ENCODE peak calls at places on chromosomes 13 and 19, in six cellular contexts. A is AG04450; N is activated CD4-positive, alpha-beta T cell treated with anti-CD3 and anti-CD28 coated beads, Interleukin-2, amount 50 U/mL, for 24 hours; B is CD4-positive, alpha-beta T cell; W is nephron progenitor cell; M is effector memory CD4-positive, alpha-beta T cell. F is an unnamed sample.

GRCh38 chr13:99103536-99103935 is 97.1 kb upstream of the UBAC2 start:
- DNase-seq in A (no peak), N (no peak), B (no peak), W (no peak), M (no peak), F (no peak)

GRCh38 chr13:106467406-106468122 is 67.9 kb downstream of the EFNB2 start:
- DNase-seq in A (no peak), N (no peak), B (no peak), W (peak), M (no peak), F (no peak)

GRCh38 chr19:13794388-13794751 is 873 bp upstream of the ZSWIM4 start:
- DNase-seq in A (peak), N (no peak), B (no peak), W (no peak), M (no peak), F (peak)

GRCh38 chr19:57812201-57812600 is 2.5 kb downstream of the ZNF552 start:
- DNase-seq in A (no peak), N (no peak), B (no peak), W (no peak), M (no peak), F (no peak)

GRCh38 chr13:75341025-75341424 is 140.9 kb downstream of the TBC1D4 start:
- DNase-seq in A (no peak), N (no peak), B (no peak), W (no peak), M (no peak), F (no peak)

GRCh38 chr13:60261432-60262351 is 98.0 kb upstream of the DIAPH3 start:
- DNase-seq in A (no peak), N (no peak), B (no peak), W (no peak), M (no peak), F (no peak)

GRCh38 chr19:401836-402535 is 7.0 kb downstream of the C2CD4C start:
- DNase-seq in A (no peak), N (no peak), B (no peak), W (no peak), M (no peak), F (no peak)

GRCh38 chr19:52942371-52943133 is 19.3 kb upstream of the ZNF888 start:
- DNase-seq in A (peak), N (peak), B (peak), W (peak), M (peak), F (peak)

GRCh38 chr19:16224266-16225045 is 26.7 kb downstream of the AP1M1 start:
- DNase-seq in A (no peak), N (no peak), B (no peak), W (no peak), M (no peak), F (no peak)

GRCh38 chr13:40981361-40981760 is 37.8 kb downstream of the ELF1 start:
- DNase-seq in A (no peak), N (no peak), B (no peak), W (no peak), M (no peak), F (no peak)

GRCh38 chr13:19587635-19588300 is 26.4 kb upstream of the TPTE2 start:
- DNase-seq in A (no peak), N (no peak), B (peak), W (no peak), M (no peak), F (no peak)

GRCh38 chr13:57030671-57031070 is 110.0 kb upstream of the PRR20A start:
- DNase-seq in A (no peak), N (no peak), B (no peak), W (no peak), M (no peak), F (no peak)

GRCh38 chr13:99351772-99352171 is 44.6 kb upstream of the GPR183 start:
- DNase-seq in A (no peak), N (no peak), B (peak), W (no peak), M (no peak), F (no peak)

GRCh38 chr19:11377756-11378155 is 3.3 kb downstream of the SWSAP1 start:
- DNase-seq in A (no peak), N (no peak), B (no peak), W (no peak), M (no peak), F (no peak)

GRCh38 chr13:27211771-27212364 is 39.5 kb upstream of the RPL21 start:
- DNase-seq in A (peak), N (no peak), B (no peak), W (no peak), M (no peak), F (peak)

GRCh38 chr13:60152114-60152513 is 11.6 kb downstream of the DIAPH3 start:
- DNase-seq in A (no peak), N (no peak), B (no peak), W (no peak), M (no peak), F (no peak)

GRCh38 chr13:44429311-44429710 is 55.7 kb downstream of the SERP2 start:
- DNase-seq in A (no peak), N (no peak), B (no peak), W (no peak), M (no peak), F (no peak)

GRCh38 chr13:75785130-75785529 is 149.0 kb downstream of the LMO7 start:
- DNase-seq in A (no peak), N (no peak), B (no peak), W (no peak), M (no peak), F (no peak)

GRCh38 chr13:44015808-44016207 is 136.1 kb downstream of the LACC1 start:
- DNase-seq in A (no peak), N (no peak), B (no peak), W (no peak), M (no peak), F (no peak)

GRCh38 chr19:55461974-55462628 is 659 bp upstream of the ISOC2 start:
- DNase-seq in A (no peak), N (no peak), B (no peak), W (no peak), M (no peak), F (no peak)

GRCh38 chr13:103188688-103189326 is 122.6 kb upstream of the SLC10A2 start:
- DNase-seq in A (no peak), N (no peak), B (no peak), W (no peak), M (no peak), F (no peak)

GRCh38 chr13:21458457-21458815 is 667 bp downstream of the ZDHHC20 start:
- DNase-seq in A (no peak), N (no peak), B (peak), W (peak), M (peak), F (no peak)

GRCh38 chr13:20197361-20197834 is 4.7 kb upstream of the GJB2 start:
- DNase-seq in A (no peak), N (no peak), B (no peak), W (no peak), M (no peak), F (peak)

GRCh38 chr19:49165865-49166301 is 8.3 kb downstream of the TRPM4 start:
- DNase-seq in A (no peak), N (no peak), B (no peak), W (peak), M (no peak), F (no peak)

GRCh38 chr13:39462456-39462855 is 140.5 kb downstream of the LHFPL6 start:
- DNase-seq in A (no peak), N (no peak), B (no peak), W (no peak), M (no peak), F (no peak)

GRCh38 chr19:10730932-10731331 is 13.1 kb downstream of the DNM2 start:
- DNase-seq in A (no peak), N (no peak), B (no peak), W (no peak), M (no peak), F (no peak)

GRCh38 chr19:40718774-40719391 is 2.0 kb downstream of the ITPKC start:
- DNase-seq in A (no peak), N (no peak), B (no peak), W (peak), M (no peak), F (no peak)

GRCh38 chr13:48804836-48805601 is 151.3 kb downstream of the CYSLTR2 start:
- DNase-seq in A (no peak), N (no peak), B (no peak), W (no peak), M (no peak), F (no peak)

GRCh38 chr19:29565171-29565570 is 39.4 kb downstream of the VSTM2B start:
- DNase-seq in A (no peak), N (no peak), B (no peak), W (no peak), M (no peak), F (no peak)

F was measured in non-pigmented ciliary epithelial cell.